ENCODE peak calls at places on chromosomes 2 and 18, in five cellular contexts. Y, W, D, U and J are unnamed samples.

GRCh38 chr2:57760448-57760847 is 286.2 kb upstream of the VRK2 start:
- DNase-seq in D (no peak), U (no peak), Y (no peak), W (no peak), J (peak)

GRCh38 chr2:197677483-197677882 is 2.1 kb upstream of the RFTN2 start:
- DNase-seq in Y (no peak), W (peak), U (peak), D (peak), J (no peak)

GRCh38 chr2:9232886-9233285 is 26.3 kb downstream of the ASAP2 start:
- DNase-seq in W (peak), U (no peak), D (peak), Y (no peak), J (no peak)

GRCh38 chr2:98935777-98936132 is 270 bp downstream of the CRACDL start:
- DNase-seq in Y (no peak), U (no peak), W (no peak), D (no peak), J (no peak)

GRCh38 chr2:239548491-239548890 is 147.7 kb upstream of the HDAC4 start:
- DNase-seq in U (no peak), Y (peak), W (no peak), D (peak), J (no peak)

GRCh38 chr2:222982010-222982908 is 69.7 kb upstream of the KCNE4 start:
- DNase-seq in W (peak), Y (no peak), U (peak), D (peak), J (peak)

GRCh38 chr2:177711472-177712276 is 319.1 kb downstream of the AGPS start:
- DNase-seq in Y (no peak), U (no peak), D (no peak), W (no peak), J (no peak)

GRCh38 chr18:51211552-51211951 is 14.1 kb upstream of the MEX3C start:
- DNase-seq in Y (no peak), U (no peak), D (peak), W (peak), J (no peak)

GRCh38 chr2:172128484-172128883 is 25.8 kb upstream of the DLX2 start:
- DNase-seq in Y (no peak), U (no peak), W (peak), D (no peak), J (no peak)

GRCh38 chr18:65768379-65768778 is 17.6 kb downstream of the CDH7 start:
- DNase-seq in Y (no peak), W (no peak), U (no peak), D (no peak), J (no peak)

GRCh38 chr18:26479686-26480079 is 68.7 kb downstream of the KCTD1 start:
- DNase-seq in U (no peak), Y (no peak), D (peak), W (no peak), J (no peak)

GRCh38 chr18:24964213-24964612 is 387.8 kb downstream of the ZNF521 start:
- DNase-seq in D (no peak), W (no peak), U (peak), Y (no peak), J (peak)

GRCh38 chr2:241870611-241871537 is 1.3 kb downstream of the RTP5 start:
- DNase-seq in U (no peak), D (no peak), Y (peak), W (no peak), J (no peak)

GRCh38 chr2:203565076-203565475 is 30.0 kb upstream of the RAPH1 start:
- DNase-seq in D (no peak), W (no peak), U (no peak), Y (no peak), J (no peak)

GRCh38 chr2:10224734-10225133 is 78.0 kb upstream of the HPCAL1 start:
- DNase-seq in Y (no peak), W (no peak), U (no peak), D (no peak), J (no peak)

GRCh38 chr2:159432610-159433009 is 146.1 kb upstream of the WDSUB1 start:
- DNase-seq in W (no peak), Y (no peak), U (no peak), D (no peak), J (no peak)

GRCh38 chr2:64731306-64731654 is 77.6 kb upstream of the SERTAD2 start:
- DNase-seq in Y (no peak), W (no peak), D (no peak), U (no peak), J (no peak)

GRCh38 chr2:239278941-239279365 is 121.9 kb downstream of the HDAC4 start:
- DNase-seq in D (peak), Y (no peak), W (peak), U (no peak), J (no peak)

GRCh38 chr2:242056026-242056425 is 186.5 kb downstream of the RTP5 start:
- DNase-seq in D (no peak), Y (no peak), W (no peak), U (no peak), J (no peak)

GRCh38 chr2:190318931-190319556 is 582 bp downstream of the HIBCH start:
- DNase-seq in W (peak), D (peak), Y (no peak), U (no peak), J (peak)

GRCh38 chr2:66377832-66378231 is 57.1 kb upstream of the MEIS1 start:
- DNase-seq in W (no peak), Y (no peak), D (no peak), U (no peak), J (no peak)

GRCh38 chr2:3768960-3769765 is 65.8 kb downstream of the DCDC2C start:
- DNase-seq in Y (no peak), U (no peak), D (no peak), W (no peak), J (no peak)

GRCh38 chr2:36147670-36148390 is 207.7 kb upstream of the CRIM1 start:
- DNase-seq in D (no peak), Y (no peak), U (no peak), W (no peak), J (no peak)

GRCh38 chr2:225354281-225354774 is 45.2 kb upstream of the NYAP2 start:
- DNase-seq in Y (no peak), U (peak), W (peak), D (peak), J (no peak)

GRCh38 chr2:145230546-145230945 is 710.6 kb upstream of the ZEB2 start:
- DNase-seq in D (no peak), Y (no peak), U (no peak), W (peak), J (no peak)

GRCh38 chr2:219451626-219452360 is 17.1 kb downstream of the SPEG start:
- DNase-seq in D (no peak), Y (no peak), W (peak), U (no peak), J (no peak)